ENCODE peak calls at places on chromosomes 3 and 15, in five cellular contexts. J is IMR-90, A is SK-N-SH, C is GM12878, T is K562. F is an unnamed sample.

GRCh38 chr15:66789029-66790025 is 87.3 kb downstream of the SMAD6 start:
- DNase-seq in T (peak; percentile 72), C (no peak), A (no peak), J (peak; percentile 81), F (peak; percentile 30)

GRCh38 chr15:55681631-55682030 is 61.3 kb downstream of the PRTG start:
- DNase-seq in A (no peak), T (no peak), J (no peak), C (no peak), F (no peak)

GRCh38 chr15:85785887-85786777 is 8.6 kb downstream of the KLHL25 start:
- DNase-seq in A (no peak), T (no peak), C (no peak), J (peak; percentile 58), F (peak; percentile 79)

GRCh38 chr3:117105650-117106049 is 396.1 kb downstream of the TUSC7 start:
- DNase-seq in A (peak; percentile 48), J (peak; percentile 90), C (no peak), T (no peak), F (no peak)

GRCh38 chr15:50116477-50116876 is 2.6 kb downstream of the ATP8B4 start:
- DNase-seq in J (peak; percentile 19), T (peak; percentile 76), A (no peak), C (no peak), F (peak; percentile 78)

GRCh38 chr15:89203705-89204273 is 17.6 kb downstream of the RLBP1 start:
- DNase-seq in J (no peak), C (no peak), T (no peak), A (no peak), F (no peak)

GRCh38 chr15:87032291-87032690 is 952.6 kb downstream of the AGBL1 start:
- DNase-seq in T (no peak), A (no peak), C (no peak), J (no peak), F (no peak)

GRCh38 chr15:58532126-58532525 is 100.3 kb downstream of the LIPC start:
- DNase-seq in J (no peak), C (no peak), A (no peak), T (no peak), F (no peak)

GRCh38 chr15:23694592-23694991 is 7.5 kb upstream of the NDN start:
- DNase-seq in T (no peak), A (no peak), C (no peak), J (no peak), F (no peak)

GRCh38 chr3:159987291-159987711 is 1.3 kb upstream of the IL12A start:
- DNase-seq in A (no peak), C (no peak), J (peak; percentile 74), T (no peak), F (no peak)

GRCh38 chr3:149449799-149450198 is 24.7 kb upstream of the TM4SF4 start:
- DNase-seq in A (no peak), C (no peak), J (peak; percentile 30), T (no peak), F (no peak)

GRCh38 chr3:43764471-43764870 is 73.7 kb downstream of the ABHD5 start:
- DNase-seq in A (peak; percentile 75), T (no peak), J (no peak), C (no peak), F (no peak)

GRCh38 chr3:47641739-47642138 is 63.1 kb upstream of the CSPG5 start:
- DNase-seq in T (no peak), J (no peak), C (no peak), A (no peak), F (no peak)

GRCh38 chr3:140580746-140581145 is 97.1 kb upstream of the TRIM42 start:
- DNase-seq in T (no peak), C (no peak), J (no peak), A (no peak), F (no peak)

GRCh38 chr3:188979669-188980311 is 192.0 kb upstream of the TPRG1 start:
- DNase-seq in C (no peak), T (no peak), A (no peak), J (peak; percentile 25), F (no peak)

GRCh38 chr3:128170866-128171516 is 17.7 kb downstream of the EEFSEC start:
- DNase-seq in C (no peak), T (peak; percentile 78), J (peak; percentile 83), A (peak; percentile 80), F (peak; percentile 91)

GRCh38 chr3:46019707-46020106 is 7.6 kb downstream of the XCR1 start:
- DNase-seq in T (no peak), J (no peak), A (no peak), C (no peak), F (no peak)

GRCh38 chr3:135017494-135017893 is 222.4 kb downstream of the EPHB1 start:
- DNase-seq in A (no peak), T (no peak), C (no peak), J (no peak), F (no peak)

GRCh38 chr3:186644683-186645082 is 4.5 kb downstream of the FETUB start:
- DNase-seq in C (no peak), T (no peak), J (no peak), A (no peak), F (no peak)

GRCh38 chr15:91263632-91264477 is 163.8 kb downstream of the SV2B start:
- DNase-seq in J (peak; percentile 17), C (no peak), A (no peak), T (no peak), F (no peak)

GRCh38 chr15:70762469-70763119 is 764 bp downstream of the UACA start:
- DNase-seq in C (no peak), A (peak; percentile 71), T (no peak), J (peak; percentile 75), F (no peak)
- TF ChIP-seq MXI1 in C (no peak), A (no peak), T (no peak), J (no peak), F (no peak)

DNA sequence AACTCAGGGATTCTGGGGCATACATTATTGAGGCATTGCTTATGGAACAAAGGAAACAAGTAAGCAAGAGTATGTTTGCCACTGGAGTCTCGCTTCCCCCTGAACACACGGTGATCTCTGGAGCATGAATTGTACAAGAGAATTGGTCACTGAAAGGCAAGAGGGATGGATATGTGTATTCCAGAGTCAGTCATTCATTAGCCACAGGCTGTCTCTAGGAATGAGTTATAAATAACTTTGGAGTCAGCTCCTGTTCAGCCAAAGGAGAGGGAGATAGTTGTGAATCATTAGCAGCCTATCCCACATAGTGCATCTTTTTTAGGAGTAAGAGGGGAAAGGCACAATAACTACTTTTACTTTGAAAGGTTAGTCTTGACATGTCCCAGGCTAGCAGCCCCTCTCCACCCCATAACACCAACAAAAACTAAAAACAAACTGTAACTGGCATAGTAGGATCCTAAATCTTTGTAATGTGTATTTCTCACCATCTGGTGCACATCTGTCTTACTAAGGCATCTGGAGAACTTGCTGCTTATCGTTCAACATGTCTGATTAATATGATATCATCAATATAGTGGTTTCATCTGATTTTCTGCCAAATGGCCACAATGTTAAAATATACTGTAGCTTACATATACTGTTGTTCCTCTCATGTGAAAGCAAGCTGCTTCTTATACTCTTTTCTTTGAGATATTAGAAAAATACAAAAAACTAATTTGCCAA is 462.2 kb downstream of the GRM7 start:
- DNase-seq in J (no peak), T (no peak), A (peak; percentile 15), C (no peak), F (no peak)
- TF ChIP-seq MXI1 in J (no peak), T (no peak), A (no peak), C (no peak), F (no peak)

DNA sequence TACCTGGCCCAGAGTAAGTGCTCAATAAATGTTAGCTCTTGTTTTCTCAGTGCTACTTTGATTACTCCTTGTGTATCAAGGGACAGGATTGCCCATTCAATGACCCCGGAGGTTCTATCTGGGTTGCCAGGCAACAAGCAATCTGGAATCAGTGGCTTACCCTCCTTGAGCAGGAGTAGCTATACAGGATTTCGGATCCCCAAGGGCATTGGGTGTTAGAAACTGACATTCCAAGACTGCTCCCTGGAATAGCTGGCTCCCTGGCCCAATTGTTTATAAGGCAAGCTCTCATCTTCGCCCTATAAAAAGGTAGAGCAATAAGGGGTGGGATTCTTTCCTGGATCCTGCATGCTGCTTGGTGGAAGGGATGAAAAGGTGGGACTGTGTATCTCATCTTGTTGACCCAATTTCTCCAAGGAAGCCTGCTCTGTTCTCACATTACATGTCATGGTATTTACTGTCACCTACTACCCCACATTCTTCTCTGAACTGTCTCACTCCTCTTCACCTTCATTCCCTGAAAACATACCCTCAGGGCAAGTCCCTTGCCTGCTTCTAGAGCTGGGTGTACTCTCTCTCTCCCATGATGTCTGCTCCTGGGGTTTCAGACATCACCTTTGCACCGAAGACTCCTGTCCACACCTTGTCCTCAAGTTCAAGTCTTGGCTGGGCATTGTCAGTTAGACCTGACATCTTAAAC is 26.4 kb upstream of the SCN10A start:
- DNase-seq in T (no peak), A (no peak), C (no peak), J (no peak), F (no peak)
- TF ChIP-seq MXI1 in T (no peak), A (no peak), C (no peak), J (no peak), F (no peak)

GRCh38 chr3:53775834-53776251 is 70.4 kb downstream of the CHDH start:
- DNase-seq in J (no peak), T (no peak), C (no peak), A (no peak), F (no peak)
- TF ChIP-seq MXI1 in J (no peak), T (no peak), C (no peak), A (no peak), F (no peak)

GRCh38 chr15:31585231-31585630 is 258.6 kb downstream of the KLF13 start:
- DNase-seq in A (no peak), C (no peak), J (no peak), T (no peak), F (no peak)
- TF ChIP-seq MXI1 in A (no peak), C (no peak), J (no peak), T (no peak), F (no peak)

DNA sequence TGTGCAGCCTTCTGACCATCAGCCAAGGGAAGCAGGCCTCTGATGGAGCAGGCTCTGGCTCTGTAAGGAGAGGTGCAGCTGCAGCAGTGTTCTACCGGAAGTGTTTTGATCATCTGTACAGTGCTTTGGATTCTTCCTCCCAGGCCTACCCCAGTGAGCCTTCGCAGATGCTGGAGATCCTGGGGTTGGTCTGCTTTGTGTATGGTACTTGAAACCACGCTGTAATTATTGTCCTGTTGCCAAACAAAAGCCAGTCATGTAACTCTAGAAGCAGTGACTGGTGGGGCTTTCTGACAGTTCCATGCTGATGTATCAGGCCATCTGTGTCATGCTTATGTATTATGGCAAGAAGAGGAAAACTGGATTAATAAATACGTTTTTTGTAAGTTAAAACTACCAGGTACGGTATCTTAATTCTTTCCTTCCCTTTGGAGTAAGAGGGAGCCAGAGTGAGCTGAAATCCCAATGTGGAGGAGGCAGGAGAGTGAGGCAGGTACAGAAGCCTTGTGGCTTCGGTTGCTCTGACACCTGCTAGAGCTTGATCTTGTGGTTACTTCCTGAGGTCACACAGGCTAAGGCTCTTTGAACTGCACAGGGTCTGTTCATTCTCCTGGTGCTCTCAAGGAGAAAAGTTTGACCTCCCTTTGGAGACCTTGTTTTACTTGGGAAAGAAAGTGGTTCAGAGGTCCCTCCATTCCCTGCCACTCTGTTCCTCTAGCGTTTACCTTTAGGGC is 3.7 kb downstream of the TMEM42 start:
- DNase-seq in T (no peak), C (no peak), J (peak; percentile 76), A (no peak), F (no peak)
- TF ChIP-seq MXI1 in T (no peak), C (no peak), J (no peak), A (no peak), F (no peak)

GRCh38 chr3:136547293-136547692 is 204.9 kb downstream of the STAG1 start:
- DNase-seq in A (no peak), T (no peak), C (peak; percentile 9), J (peak; percentile 55), F (no peak)
- TF ChIP-seq MXI1 in A (no peak), T (no peak), C (no peak), J (no peak), F (no peak)

F was measured in HepG2.